ENCODE peak calls at places on chromosomes 3 and 15, in four cellular contexts. R, V, E and I are unnamed samples.

GRCh38 chr15:64623347-64624024 is 151.9 kb downstream of the RBPMS2 start:
- DNase-seq in R (no peak), V (no peak), E (no peak), I (no peak)

GRCh38 chr3:99875925-99876781 is 58.5 kb downstream of the CMSS1 start:
- DNase-seq in R (peak; percentile 85), V (peak; percentile 61), E (peak; percentile 88), I (peak; percentile 71)

GRCh38 chr3:114155370-114155821 is 23.5 kb downstream of the DRD3 start:
- DNase-seq in V (peak; percentile 8), R (peak; percentile 10), E (peak; percentile 57), I (no peak)

GRCh38 chr15:81385110-81386076 is 11.4 kb upstream of the TMC3 start:
- DNase-seq in V (no peak), E (no peak), R (no peak), I (no peak)

GRCh38 chr3:133887951-133888703 is 7.6 kb downstream of the RAB6B start:
- DNase-seq in V (no peak), R (no peak), E (no peak), I (peak; percentile 11)

GRCh38 chr3:29478671-29479070 is 197.8 kb downstream of the RBMS3 start:
- DNase-seq in V (no peak), R (no peak), E (no peak), I (no peak)

GRCh38 chr3:27716309-27716708 is 5.8 kb downstream of the EOMES start:
- DNase-seq in V (no peak), E (no peak), R (no peak), I (no peak)

GRCh38 chr15:99967841-99968371 is 234.7 kb upstream of the LYSMD4 start:
- DNase-seq in E (no peak), V (no peak), R (no peak), I (peak; percentile 56)

GRCh38 chr3:72082121-72082715 is 297.3 kb upstream of the PROK2 start:
- DNase-seq in R (no peak), E (no peak), V (peak; percentile 19), I (peak; percentile 35)

GRCh38 chr3:151476344-151477018 is 15.6 kb upstream of the IGSF10 start:
- DNase-seq in V (no peak), E (no peak), R (no peak), I (no peak)

GRCh38 chr3:7188551-7188950 is 327.6 kb downstream of the GRM7 start:
- DNase-seq in E (no peak), V (no peak), R (no peak), I (no peak)

GRCh38 chr3:88150371-88150770 is 612 bp downstream of the C3orf38 start:
- DNase-seq in E (no peak), R (no peak), V (no peak), I (no peak)

GRCh38 chr3:88149146-88149515 is 628 bp upstream of the C3orf38 start:
- DNase-seq in R (no peak), E (no peak), V (no peak), I (peak; percentile 44)

GRCh38 chr3:88151358-88151757 is 1.6 kb downstream of the C3orf38 start:
- DNase-seq in V (no peak), E (no peak), R (no peak), I (no peak)

GRCh38 chr3:88149516-88150362 is at the start of gene C3orf38:
- DNase-seq in R (peak; percentile 87), V (peak; percentile 86), E (peak; percentile 96), I (peak; percentile 97)

GRCh38 chr3:88150771-88151170 is 1.0 kb downstream of the C3orf38 start:
- DNase-seq in R (no peak), V (no peak), E (no peak), I (no peak)
- TF ChIP-seq CTCF in R (no peak), V (no peak), E (no peak), I (no peak)

GRCh38 chr15:79923068-79923514 is 26.3 kb upstream of the MTHFS start:
- DNase-seq in R (peak; percentile 66), E (peak; percentile 72), V (peak; percentile 14), I (peak; percentile 92)
- TF ChIP-seq POLR2A in R (no peak), E (no peak), V (no peak), I (no peak)

DNA sequence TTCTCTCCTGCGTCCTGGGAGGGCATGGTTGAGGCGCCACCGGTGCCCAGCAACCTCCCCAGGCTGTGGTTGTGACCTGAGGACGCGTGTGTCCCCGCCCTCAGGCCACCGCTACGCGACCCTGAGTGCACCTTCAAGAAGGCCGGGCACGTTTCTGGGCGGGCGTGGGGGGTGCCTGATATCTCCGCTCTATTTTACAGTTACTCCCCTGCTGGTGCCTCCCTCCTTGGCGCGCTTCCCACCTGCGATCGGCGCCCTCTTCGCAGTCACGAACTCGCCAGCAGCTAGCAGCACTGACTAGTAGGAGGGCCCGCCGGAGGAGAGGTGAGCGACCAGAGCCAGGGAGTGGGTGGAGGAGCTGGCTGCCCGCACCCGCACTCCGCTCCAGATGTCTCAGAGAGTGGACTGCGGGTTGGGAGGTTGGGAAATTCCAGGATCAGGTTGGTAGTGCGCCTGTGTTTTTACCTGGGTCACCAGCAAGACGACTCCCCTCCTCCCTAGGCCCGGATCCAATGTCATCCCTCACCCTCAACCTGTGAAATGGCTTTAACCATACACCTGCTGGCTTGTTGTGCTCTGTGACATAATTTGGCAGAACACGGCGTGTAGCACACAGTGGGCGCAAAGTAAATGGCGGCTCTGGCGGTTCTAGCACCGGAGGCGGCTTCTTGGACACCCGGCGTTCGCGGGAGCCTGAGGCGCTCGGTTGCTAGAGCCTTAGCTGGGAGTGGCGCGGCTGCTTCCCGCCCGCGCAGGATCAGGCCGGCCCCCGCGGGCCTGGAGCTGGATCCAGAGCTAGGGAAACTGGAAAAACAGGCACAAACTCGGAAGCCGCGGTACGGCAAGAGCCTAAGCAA is 43.4 kb upstream of the POLG start:
- DNase-seq in V (no peak), R (no peak), E (peak; percentile 85), I (no peak)
- H3K4me3 ChIP-seq in V (peak overlapping the region; percentile 36), R (peak overlapping the region; percentile 48), E (peak overlapping the region; percentile 74), I (no peak overlapping the region)

GRCh38 chr3:123296261-123296660 is 94.5 kb downstream of the SEC22A start:
- DNase-seq in R (no peak), E (no peak), V (no peak), I (no peak)

GRCh38 chr3:123298903-123299302 is 97.2 kb downstream of the SEC22A start:
- DNase-seq in R (no peak), E (no peak), V (no peak), I (no peak)

GRCh38 chr3:123295901-123296250 is 94.1 kb downstream of the SEC22A start:
- DNase-seq in V (no peak), R (no peak), E (no peak), I (no peak)

GRCh38 chr3:123296836-123297626 is 95.3 kb downstream of the SEC22A start:
- DNase-seq in V (no peak), E (no peak), R (no peak), I (no peak)

GRCh38 chr3:123297627-123297899 is 95.8 kb downstream of the SEC22A start:
- DNase-seq in R (no peak), E (no peak), V (no peak), I (no peak)
- TF ChIP-seq CTCF in R (no peak), E (no peak), V (no peak), I (no peak)

GRCh38 chr3:197484204-197484901 is 71.4 kb downstream of the BDH1 start:
- DNase-seq in R (no peak), E (no peak), V (no peak), I (no peak)
- TF ChIP-seq POLR2A in R (no peak), E (no peak), V (no peak), I (no peak)

DNA sequence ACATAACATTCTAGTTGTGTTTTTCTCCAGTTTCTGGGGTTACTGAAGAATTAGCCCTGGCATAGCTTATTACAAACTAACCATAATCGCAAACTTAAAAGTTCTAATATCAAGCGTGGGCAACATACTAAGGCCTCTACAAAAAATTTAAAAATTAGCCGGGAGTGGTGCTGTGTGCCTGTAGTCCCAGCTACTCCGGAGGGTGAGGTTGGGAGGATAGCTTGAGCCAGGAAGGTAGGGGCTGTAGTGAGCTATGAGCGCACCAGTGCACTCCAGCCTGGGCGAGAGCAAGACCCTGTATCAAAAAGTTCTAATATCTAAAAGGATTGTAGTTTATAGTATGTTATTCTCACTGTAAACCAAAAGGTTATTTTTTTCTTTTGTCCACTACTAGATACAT is 1.1 kb downstream of the OIP5 start:
- DNase-seq in V (no peak), R (no peak), E (no peak), I (no peak)
- H3K4me3 ChIP-seq in V (no peak overlapping the region), R (no peak overlapping the region), E (peak overlapping the region; percentile 97), I (no peak overlapping the region)

GRCh38 chr3:39361252-39361927 is 21.8 kb upstream of the SLC25A38 start:
- DNase-seq in R (no peak), V (no peak), E (no peak), I (no peak)

GRCh38 chr3:39362177-39362576 is 21.0 kb upstream of the SLC25A38 start:
- DNase-seq in V (no peak), E (no peak), R (no peak), I (no peak)

GRCh38 chr3:39362812-39363211 is 20.4 kb upstream of the SLC25A38 start:
- DNase-seq in R (no peak), V (no peak), E (no peak), I (no peak)

DNA sequence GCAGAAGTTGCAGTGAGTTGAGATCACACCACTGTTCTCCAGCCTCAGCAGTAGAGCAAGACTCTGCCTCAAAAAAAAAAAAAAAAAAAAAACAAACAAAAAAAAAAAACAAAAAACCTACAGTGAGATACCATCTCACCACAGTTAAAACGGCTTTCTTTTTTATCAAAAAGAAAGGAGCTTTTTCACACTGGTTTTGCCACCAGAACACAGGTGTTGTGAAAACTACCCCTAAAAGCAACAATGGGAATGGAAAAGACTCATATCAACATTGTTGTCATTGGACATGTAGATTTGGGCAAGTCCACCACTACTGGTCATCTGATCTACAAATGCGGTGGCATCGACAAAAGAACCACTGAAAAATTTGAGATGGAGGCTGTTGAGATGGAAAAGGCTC is 24.9 kb upstream of the SLC25A38 start:
- DNase-seq in V (no peak), R (no peak), E (no peak), I (no peak)
- TF ChIP-seq CTCF in V (no peak), R (no peak), E (no peak), I (no peak)

GRCh38 chr3:98108162-98108561 is 21.2 kb downstream of the OR5AC2 start:
- DNase-seq in R (no peak), E (no peak), V (no peak), I (no peak)
- TF ChIP-seq POLR2A in R (no peak), E (no peak), V (no peak), I (no peak)